ENCODE peak calls at places on chromosome 12, in six cellular contexts. E is GF-D8, C is LoVo, W is NCI-H1092, D is T follicular helper cell, L is activated T-cell treated with anti-CD3 and anti-CD28 coated beads for 48 hours. X is an unnamed sample.

GRCh38 chr12:68310370-68310769 is 21.8 kb downstream of the MDM1 start:
- DNase-seq in C (no peak), W (no peak), D (no peak), L (no peak), E (no peak), X (peak)

GRCh38 chr12:65728913-65729793 is 95.1 kb upstream of the HMGA2 start:
- DNase-seq in W (no peak), E (no peak), L (no peak), D (no peak), C (peak), X (no peak)

GRCh38 chr12:64801381-64801780 is 23.1 kb upstream of the TBC1D30 start:
- DNase-seq in E (no peak), C (no peak), L (no peak), W (no peak), D (no peak), X (peak)

GRCh38 chr12:128970941-128971340 is 117.7 kb downstream of the GLT1D1 start:
- DNase-seq in C (no peak), W (no peak), E (no peak), L (no peak), D (no peak), X (no peak)

GRCh38 chr12:129190827-129191226 is 337.5 kb downstream of the GLT1D1 start:
- DNase-seq in D (no peak), C (no peak), L (no peak), W (no peak), E (no peak), X (no peak)

GRCh38 chr12:20390846-20391245 is 22.5 kb downstream of the PDE3A start:
- DNase-seq in C (no peak), L (no peak), D (no peak), E (no peak), W (no peak), X (no peak)

GRCh38 chr12:44509471-44509870 is 366.6 kb downstream of the NELL2 start:
- DNase-seq in E (no peak), L (no peak), W (no peak), D (no peak), C (no peak), X (no peak)

GRCh38 chr12:75656650-75657049 is 145.2 kb upstream of the KRR1 start:
- DNase-seq in C (peak), L (no peak), D (no peak), W (no peak), E (no peak), X (peak)

GRCh38 chr12:11953523-11953922 is 117.2 kb upstream of the BCL2L14 start:
- DNase-seq in W (peak), E (no peak), D (no peak), L (no peak), C (no peak), X (no peak)

GRCh38 chr12:119679081-119679480 is 11.1 kb downstream of the PRKAB1 start:
- DNase-seq in W (peak), C (no peak), L (no peak), D (no peak), E (no peak), X (no peak)

GRCh38 chr12:1309610-1310009 is 284.8 kb downstream of the FBXL14 start:
- DNase-seq in W (no peak), C (no peak), E (no peak), L (no peak), D (no peak), X (no peak)

GRCh38 chr12:96751626-96752025 is 155.4 kb upstream of the NEDD1 start:
- DNase-seq in E (no peak), W (no peak), L (no peak), D (no peak), C (no peak), X (no peak)